ENCODE peak calls at places on chromosome 11, in eight cellular contexts. X is NCI-H748 treated with DMSO at 0.1 percent for 48 hours; I is midbrain; W is T-helper 2 cell; G is CD4-positive, alpha-beta memory T cell; T is ELR; P is gastrocnemius medialis; H is progenitor cell of endocrine pancreas. N is an unnamed sample.

GRCh38 chr11:4539603-4540219 is 5.3 kb upstream of the OR52M1 start:
- DNase-seq in X (peak), I (peak), W (no peak), G (no peak), T (peak), P (no peak), H (peak), N (peak)

GRCh38 chr11:65090628-65091027 is 5.4 kb upstream of the VPS51 start:
- DNase-seq in X (no peak), I (peak), W (no peak), G (no peak), T (no peak), P (no peak), H (no peak), N (no peak)

GRCh38 chr11:79413258-79413657 is 27.6 kb downstream of the TENM4 start:
- DNase-seq in X (no peak), I (peak), W (no peak), G (no peak), T (peak), P (peak), H (no peak), N (peak)

GRCh38 chr11:70498976-70499801 is 100.9 kb downstream of the CTTN start:
- DNase-seq in X (no peak), I (no peak), W (no peak), G (no peak), T (no peak), P (no peak), H (no peak), N (no peak)

GRCh38 chr11:102560555-102561011 is 30.0 kb upstream of the MMP7 start:
- DNase-seq in X (no peak), I (peak), W (no peak), G (no peak), T (peak), P (no peak), H (no peak), N (no peak)

GRCh38 chr11:117820071-117820470 is 4.5 kb downstream of the FXYD2 start:
- DNase-seq in X (no peak), I (no peak), W (no peak), G (no peak), T (no peak), P (no peak), H (no peak), N (no peak)

GRCh38 chr11:23539556-23539955 is 679.3 kb upstream of the CCDC179 start:
- DNase-seq in X (no peak), I (no peak), W (no peak), G (no peak), T (peak), P (no peak), H (no peak), N (no peak)

GRCh38 chr11:88779551-88779950 is 286.2 kb downstream of the GRM5 start:
- DNase-seq in X (no peak), I (no peak), W (no peak), G (no peak), T (peak), P (no peak), H (no peak), N (no peak)

GRCh38 chr11:79121351-79121750 is 319.5 kb downstream of the TENM4 start:
- DNase-seq in X (no peak), I (peak), W (no peak), G (no peak), T (no peak), P (peak), H (no peak), N (no peak)

GRCh38 chr11:130068546-130068985 is 1.1 kb upstream of the APLP2 start:
- DNase-seq in X (no peak), I (no peak), W (no peak), G (no peak), T (no peak), P (no peak), H (no peak), N (no peak)

GRCh38 chr11:32583451-32584271 is at the start of gene EIF3M:
- DNase-seq in X (peak), I (peak), W (peak), G (peak), T (peak), P (peak), H (peak), N (peak)

GRCh38 chr11:128719556-128719824 is 25.6 kb downstream of the FLI1 start:
- DNase-seq in X (no peak), I (no peak), W (no peak), G (no peak), T (no peak), P (no peak), H (no peak), N (no peak)

GRCh38 chr11:126083829-126084607 is 21.4 kb upstream of the CDON start:
- DNase-seq in X (no peak), I (no peak), W (peak), G (peak), T (no peak), P (no peak), H (no peak), N (peak)

GRCh38 chr11:115920087-115920461 is 415.9 kb upstream of the CADM1 start:
- DNase-seq in X (no peak), I (no peak), W (no peak), G (no peak), T (no peak), P (no peak), H (no peak), N (no peak)

GRCh38 chr11:36149538-36150242 is 139.5 kb downstream of the COMMD9 start:
- DNase-seq in X (peak), I (no peak), W (no peak), G (no peak), T (peak), P (peak), H (no peak), N (peak)

GRCh38 chr11:94597896-94598295 is 30.7 kb downstream of the PIWIL4 start:
- DNase-seq in X (no peak), I (no peak), W (no peak), G (no peak), T (no peak), P (no peak), H (no peak), N (no peak)

GRCh38 chr11:96079691-96080090 is 155.8 kb upstream of the MTMR2 start:
- DNase-seq in X (no peak), I (no peak), W (no peak), G (no peak), T (no peak), P (no peak), H (no peak), N (no peak)

GRCh38 chr11:65954771-65955170 is 6.8 kb upstream of the SART1 start:
- DNase-seq in X (no peak), I (no peak), W (no peak), G (no peak), T (no peak), P (no peak), H (no peak), N (no peak)

GRCh38 chr11:73204711-73205121 is 13.4 kb upstream of the P2RY2 start:
- DNase-seq in X (no peak), I (peak), W (no peak), G (no peak), T (no peak), P (no peak), H (no peak), N (no peak)

GRCh38 chr11:86548278-86548917 is 124.0 kb downstream of the ME3 start:
- DNase-seq in X (no peak), I (no peak), W (no peak), G (no peak), T (no peak), P (no peak), H (no peak), N (no peak)

GRCh38 chr11:82701847-82702520 is 31.7 kb downstream of the FAM181B start:
- DNase-seq in X (peak), I (peak), W (no peak), G (no peak), T (peak), P (no peak), H (peak), N (peak)

GRCh38 chr11:2673250-2673610 is 26.6 kb downstream of the KCNQ1OT1 start:
- DNase-seq in X (no peak), I (no peak), W (no peak), G (no peak), T (no peak), P (no peak), H (no peak), N (no peak)

GRCh38 chr11:64102005-64102738 is 63.7 kb downstream of the MACROD1 start:
- DNase-seq in X (no peak), I (no peak), W (no peak), G (no peak), T (no peak), P (peak), H (no peak), N (no peak)

GRCh38 chr11:1228921-1229451 is 6.1 kb downstream of the MUC5B start:
- DNase-seq in X (no peak), I (no peak), W (no peak), G (peak), T (no peak), P (no peak), H (no peak), N (no peak)

GRCh38 chr11:16296243-16296642 is 60.1 kb downstream of the SOX6 start:
- DNase-seq in X (no peak), I (no peak), W (no peak), G (no peak), T (no peak), P (no peak), H (no peak), N (no peak)

GRCh38 chr11:117986981-117987495 is 844 bp downstream of the IL10RA start:
- DNase-seq in X (no peak), I (no peak), W (peak), G (peak), T (peak), P (no peak), H (no peak), N (no peak)

GRCh38 chr11:117026593-117027330 is 71.5 kb downstream of the SIK3 start:
- DNase-seq in X (no peak), I (no peak), W (no peak), G (no peak), T (peak), P (no peak), H (no peak), N (no peak)

GRCh38 chr11:41963406-41963805 is 504.0 kb upstream of the LRRC4C start:
- DNase-seq in X (no peak), I (no peak), W (no peak), G (no peak), T (no peak), P (no peak), H (no peak), N (no peak)

GRCh38 chr11:48109046-48109666 is 107.5 kb upstream of the OR4B1 start:
- DNase-seq in X (peak), I (peak), W (no peak), G (peak), T (peak), P (no peak), H (no peak), N (no peak)

GRCh38 chr11:56783448-56784041 is 35.0 kb upstream of the OR9G4 start:
- DNase-seq in X (peak), I (peak), W (no peak), G (no peak), T (peak), P (no peak), H (no peak), N (peak)

GRCh38 chr11:87031433-87032170 is 6.1 kb upstream of the TMEM135 start:
- DNase-seq in X (no peak), I (no peak), W (no peak), G (no peak), T (no peak), P (no peak), H (no peak), N (no peak)

GRCh38 chr11:848380-848931 is 5.8 kb downstream of the TSPAN4 start:
- DNase-seq in X (no peak), I (peak), W (peak), G (peak), T (peak), P (no peak), H (peak), N (no peak)

N was measured in neuronal stem cell.